ENCODE peak calls at places on chromosomes 5 and 9, in ten cellular contexts. One of them, this sample, is unnamed.

GRCh38 chr5:141223112-141223783 is at the start of gene PCDHB14:
- DNase-seq in pancreas: no peak
- DNase-seq in sigmoid colon: no peak
- DNase-seq in breast epithelium: no peak
- DNase-seq in thyroid gland: no peak
- DNase-seq in neuronal stem cell: peak; percentile 43
- DNase-seq in body of pancreas: no peak
- DNase-seq in heart right ventricle: no peak
- DNase-seq in left ventricle myocardium inferior: no peak
- DNase-seq in OCI-LY7: peak; percentile 34
- DNase-seq in this sample: peak; percentile 65

GRCh38 chr5:61702784-61703183 is 370.7 kb downstream of the ZSWIM6 start:
- DNase-seq in left ventricle myocardium inferior: no peak
- DNase-seq in breast epithelium: no peak
- DNase-seq in pancreas: no peak
- DNase-seq in sigmoid colon: no peak
- DNase-seq in heart right ventricle: no peak
- DNase-seq in thyroid gland: no peak
- DNase-seq in OCI-LY7: no peak
- DNase-seq in body of pancreas: no peak
- DNase-seq in neuronal stem cell: no peak
- DNase-seq in this sample: no peak

GRCh38 chr9:3708751-3709150 is 182.9 kb upstream of the RFX3 start:
- DNase-seq in body of pancreas: peak; percentile 13
- DNase-seq in pancreas: no peak
- DNase-seq in OCI-LY7: no peak
- DNase-seq in neuronal stem cell: no peak
- DNase-seq in left ventricle myocardium inferior: no peak
- DNase-seq in thyroid gland: peak; percentile 94
- DNase-seq in heart right ventricle: no peak
- DNase-seq in sigmoid colon: no peak
- DNase-seq in breast epithelium: no peak
- DNase-seq in this sample: peak; percentile 8

GRCh38 chr9:5122542-5122941 is 62.9 kb downstream of the INSL6 start:
- DNase-seq in heart right ventricle: no peak
- DNase-seq in left ventricle myocardium inferior: no peak
- DNase-seq in thyroid gland: no peak
- DNase-seq in neuronal stem cell: no peak
- DNase-seq in body of pancreas: no peak
- DNase-seq in OCI-LY7: no peak
- DNase-seq in pancreas: no peak
- DNase-seq in breast epithelium: no peak
- DNase-seq in sigmoid colon: no peak
- DNase-seq in this sample: no peak

GRCh38 chr5:136722086-136722485 is 356.7 kb upstream of the TRPC7 start:
- DNase-seq in sigmoid colon: no peak
- DNase-seq in breast epithelium: no peak
- DNase-seq in OCI-LY7: no peak
- DNase-seq in pancreas: no peak
- DNase-seq in neuronal stem cell: no peak
- DNase-seq in thyroid gland: no peak
- DNase-seq in body of pancreas: no peak
- DNase-seq in heart right ventricle: no peak
- DNase-seq in left ventricle myocardium inferior: no peak
- DNase-seq in this sample: no peak

GRCh38 chr9:127446720-127447415 is 4.3 kb downstream of the RPL12 start:
- DNase-seq in pancreas: no peak
- DNase-seq in heart right ventricle: no peak
- DNase-seq in breast epithelium: no peak
- DNase-seq in neuronal stem cell: no peak
- DNase-seq in body of pancreas: no peak
- DNase-seq in sigmoid colon: no peak
- DNase-seq in OCI-LY7: no peak
- DNase-seq in thyroid gland: no peak
- DNase-seq in left ventricle myocardium inferior: no peak
- DNase-seq in this sample: peak; percentile 34

GRCh38 chr9:107485451-107486043 is 4.0 kb downstream of the KLF4 start:
- DNase-seq in body of pancreas: no peak
- DNase-seq in left ventricle myocardium inferior: no peak
- DNase-seq in sigmoid colon: no peak
- DNase-seq in breast epithelium: no peak
- DNase-seq in thyroid gland: no peak
- DNase-seq in OCI-LY7: no peak
- DNase-seq in neuronal stem cell: no peak
- DNase-seq in pancreas: no peak
- DNase-seq in heart right ventricle: peak; percentile 23
- DNase-seq in this sample: no peak

GRCh38 chr9:24095246-24095645 is 269.2 kb upstream of the ELAVL2 start:
- DNase-seq in sigmoid colon: no peak
- DNase-seq in thyroid gland: no peak
- DNase-seq in left ventricle myocardium inferior: no peak
- DNase-seq in neuronal stem cell: no peak
- DNase-seq in breast epithelium: no peak
- DNase-seq in body of pancreas: no peak
- DNase-seq in heart right ventricle: no peak
- DNase-seq in pancreas: no peak
- DNase-seq in OCI-LY7: no peak
- DNase-seq in this sample: no peak

GRCh38 chr5:168941901-168942300 is 359.0 kb downstream of the SLIT3 start:
- DNase-seq in sigmoid colon: no peak
- DNase-seq in neuronal stem cell: no peak
- DNase-seq in pancreas: no peak
- DNase-seq in heart right ventricle: no peak
- DNase-seq in body of pancreas: no peak
- DNase-seq in left ventricle myocardium inferior: no peak
- DNase-seq in thyroid gland: no peak
- DNase-seq in OCI-LY7: peak; percentile 9
- DNase-seq in breast epithelium: no peak
- DNase-seq in this sample: peak; percentile 43

GRCh38 chr9:131530546-131530929 is 525 bp downstream of the UCK1 start:
- DNase-seq in neuronal stem cell: peak; percentile 18
- DNase-seq in body of pancreas: peak; percentile 51
- DNase-seq in OCI-LY7: peak; percentile 29
- DNase-seq in thyroid gland: peak; percentile 76
- DNase-seq in sigmoid colon: peak; percentile 76
- DNase-seq in heart right ventricle: no peak
- DNase-seq in left ventricle myocardium inferior: peak; percentile 32
- DNase-seq in pancreas: peak; percentile 27
- DNase-seq in breast epithelium: no peak
- DNase-seq in this sample: peak; percentile 77
- H3K27ac ChIP-seq in neuronal stem cell: no peak overlapping the region
- H3K27ac ChIP-seq in body of pancreas: peak overlapping the region; percentile 75
- H3K27ac ChIP-seq in OCI-LY7: no peak overlapping the region
- H3K27ac ChIP-seq in thyroid gland: peak overlapping the region; percentile 70
- H3K27ac ChIP-seq in sigmoid colon: peak overlapping the region; percentile 84
- H3K27ac ChIP-seq in heart right ventricle: peak overlapping the region; percentile 92
- H3K27ac ChIP-seq in left ventricle myocardium inferior: peak overlapping the region; percentile 92
- H3K27ac ChIP-seq in pancreas: peak overlapping the region; percentile 8
- H3K27ac ChIP-seq in breast epithelium: peak overlapping the region; percentile 63
- H3K27ac ChIP-seq in this sample: peak overlapping the region; percentile 66

DNA sequence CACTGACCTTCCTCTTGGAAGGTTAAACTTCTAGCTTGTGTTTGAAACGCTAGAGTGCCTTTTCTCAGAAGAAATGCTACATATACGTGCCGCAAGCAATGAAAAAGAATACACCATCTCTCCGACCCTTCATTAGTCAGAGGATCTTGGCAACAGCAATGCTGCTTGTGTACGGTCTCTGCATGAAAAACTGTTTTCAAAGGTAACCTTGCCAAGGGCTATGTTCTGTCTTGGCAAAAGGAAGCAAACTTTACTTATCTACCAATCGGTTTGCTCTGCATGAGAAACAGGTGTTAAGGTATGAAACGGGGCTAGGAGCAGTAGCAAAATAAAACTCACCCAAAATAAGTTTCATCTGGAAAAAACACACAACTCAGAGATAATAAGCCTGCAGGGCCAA is 297.8 kb downstream of the FBXL17 start:
- DNase-seq in sigmoid colon: no peak
- DNase-seq in heart right ventricle: no peak
- DNase-seq in body of pancreas: no peak
- DNase-seq in thyroid gland: no peak
- DNase-seq in pancreas: no peak
- DNase-seq in neuronal stem cell: no peak
- DNase-seq in OCI-LY7: no peak
- DNase-seq in left ventricle myocardium inferior: no peak
- DNase-seq in breast epithelium: no peak
- DNase-seq in this sample: no peak
- H3K4me1 ChIP-seq in sigmoid colon: no peaks in the 10 kb centered on the region
- H3K4me1 ChIP-seq in heart right ventricle: no peaks in the 10 kb centered on the region
- H3K4me1 ChIP-seq in body of pancreas: peaks cover 18% of the 10 kb centered on the region
- H3K4me1 ChIP-seq in thyroid gland: peaks cover 5% of the 10 kb centered on the region
- H3K4me1 ChIP-seq in pancreas: peaks cover 5% of the 10 kb centered on the region
- H3K4me1 ChIP-seq in neuronal stem cell: no peaks in the 10 kb centered on the region
- H3K4me1 ChIP-seq in OCI-LY7: no peaks in the 10 kb centered on the region
- H3K4me1 ChIP-seq in left ventricle myocardium inferior: no peaks in the 10 kb centered on the region
- H3K4me1 ChIP-seq in breast epithelium: no peaks in the 10 kb centered on the region
- H3K4me1 ChIP-seq in this sample: no peaks in the 10 kb centered on the region

GRCh38 chr9:16726023-16726422 is 144.4 kb downstream of the BNC2 start:
- DNase-seq in breast epithelium: no peak
- DNase-seq in sigmoid colon: no peak
- DNase-seq in body of pancreas: no peak
- DNase-seq in thyroid gland: peak; percentile 9
- DNase-seq in OCI-LY7: no peak
- DNase-seq in neuronal stem cell: no peak
- DNase-seq in left ventricle myocardium inferior: no peak
- DNase-seq in heart right ventricle: no peak
- DNase-seq in pancreas: no peak
- DNase-seq in this sample: peak; percentile 11
- H3K4me3 ChIP-seq in breast epithelium: peak overlapping the region; percentile 58
- H3K4me3 ChIP-seq in sigmoid colon: peak overlapping the region; percentile 63
- H3K4me3 ChIP-seq in body of pancreas: no peak overlapping the region
- H3K4me3 ChIP-seq in thyroid gland: no peak overlapping the region
- H3K4me3 ChIP-seq in OCI-LY7: no peak overlapping the region
- H3K4me3 ChIP-seq in neuronal stem cell: no peak overlapping the region
- H3K4me3 ChIP-seq in left ventricle myocardium inferior: peak overlapping the region; percentile 64
- H3K4me3 ChIP-seq in heart right ventricle: peak overlapping the region; percentile 67
- H3K4me3 ChIP-seq in pancreas: no peak overlapping the region
- H3K4me3 ChIP-seq in this sample: peak overlapping the region; percentile 66

DNA sequence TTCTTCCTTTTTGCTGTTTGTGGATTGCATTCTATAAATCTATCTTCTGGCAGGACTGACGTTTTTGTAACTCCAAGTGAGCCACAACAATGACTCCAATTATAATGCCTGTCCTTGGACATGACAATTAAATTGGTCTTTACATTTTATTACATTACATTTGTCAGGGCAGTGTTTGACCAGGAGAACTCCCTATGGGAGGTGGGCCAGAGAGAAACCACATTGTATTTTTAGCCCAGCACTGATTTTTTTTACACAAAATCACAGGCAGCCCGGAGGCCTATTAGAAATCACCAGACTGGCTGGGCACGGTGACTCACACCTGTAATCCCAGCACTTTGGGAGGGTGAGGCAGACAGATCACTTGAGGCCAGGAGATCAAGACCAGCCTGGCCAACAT is 99.1 kb upstream of the SMC5 start:
- DNase-seq in breast epithelium: no peak
- DNase-seq in thyroid gland: no peak
- DNase-seq in body of pancreas: no peak
- DNase-seq in left ventricle myocardium inferior: no peak
- DNase-seq in neuronal stem cell: no peak
- DNase-seq in OCI-LY7: no peak
- DNase-seq in sigmoid colon: no peak
- DNase-seq in pancreas: no peak
- DNase-seq in heart right ventricle: no peak
- DNase-seq in this sample: no peak
- H3K27ac ChIP-seq in breast epithelium: no peak overlapping the region
- H3K27ac ChIP-seq in thyroid gland: no peak overlapping the region
- H3K27ac ChIP-seq in body of pancreas: no peak overlapping the region
- H3K27ac ChIP-seq in left ventricle myocardium inferior: peak overlapping the region; percentile 65
- H3K27ac ChIP-seq in neuronal stem cell: no peak overlapping the region
- H3K27ac ChIP-seq in OCI-LY7: no peak overlapping the region
- H3K27ac ChIP-seq in sigmoid colon: peak overlapping the region; percentile 43
- H3K27ac ChIP-seq in pancreas: no peak overlapping the region
- H3K27ac ChIP-seq in heart right ventricle: no peak overlapping the region
- H3K27ac ChIP-seq in this sample: no peak overlapping the region

GRCh38 chr5:76457685-76458491 is 54.8 kb downstream of the IQGAP2 start:
- DNase-seq in neuronal stem cell: no peak
- DNase-seq in heart right ventricle: no peak
- DNase-seq in body of pancreas: no peak
- DNase-seq in pancreas: no peak
- DNase-seq in breast epithelium: no peak
- DNase-seq in OCI-LY7: no peak
- DNase-seq in thyroid gland: peak; percentile 6
- DNase-seq in sigmoid colon: no peak
- DNase-seq in left ventricle myocardium inferior: no peak
- DNase-seq in this sample: no peak
- H3K4me1 ChIP-seq in neuronal stem cell: peaks cover 5% of the 10 kb centered on the region
- H3K4me1 ChIP-seq in heart right ventricle: no peaks in the 10 kb centered on the region
- H3K4me1 ChIP-seq in body of pancreas: peaks cover 48% of the 10 kb centered on the region
- H3K4me1 ChIP-seq in pancreas: peaks cover 23% of the 10 kb centered on the region
- H3K4me1 ChIP-seq in breast epithelium: no peaks in the 10 kb centered on the region
- H3K4me1 ChIP-seq in OCI-LY7: no peaks in the 10 kb centered on the region
- H3K4me1 ChIP-seq in thyroid gland: peaks cover 4% of the 10 kb centered on the region
- H3K4me1 ChIP-seq in sigmoid colon: no peaks in the 10 kb centered on the region
- H3K4me1 ChIP-seq in left ventricle myocardium inferior: no peaks in the 10 kb centered on the region
- H3K4me1 ChIP-seq in this sample: no peaks in the 10 kb centered on the region

GRCh38 chr5:137939331-137939730 is 50.1 kb downstream of the PKD2L2 start:
- DNase-seq in neuronal stem cell: no peak
- DNase-seq in left ventricle myocardium inferior: no peak
- DNase-seq in OCI-LY7: no peak
- DNase-seq in breast epithelium: no peak
- DNase-seq in pancreas: no peak
- DNase-seq in sigmoid colon: no peak
- DNase-seq in thyroid gland: no peak
- DNase-seq in body of pancreas: no peak
- DNase-seq in heart right ventricle: no peak
- DNase-seq in this sample: no peak

GRCh38 chr5:137935190-137935589 is 45.9 kb downstream of the PKD2L2 start:
- DNase-seq in sigmoid colon: no peak
- DNase-seq in OCI-LY7: no peak
- DNase-seq in thyroid gland: no peak
- DNase-seq in pancreas: no peak
- DNase-seq in neuronal stem cell: no peak
- DNase-seq in body of pancreas: no peak
- DNase-seq in breast epithelium: no peak
- DNase-seq in left ventricle myocardium inferior: no peak
- DNase-seq in heart right ventricle: no peak
- DNase-seq in this sample: no peak

GRCh38 chr5:137935694-137936093 is 46.4 kb downstream of the PKD2L2 start:
- DNase-seq in sigmoid colon: no peak
- DNase-seq in pancreas: no peak
- DNase-seq in thyroid gland: no peak
- DNase-seq in breast epithelium: no peak
- DNase-seq in body of pancreas: no peak
- DNase-seq in left ventricle myocardium inferior: no peak
- DNase-seq in OCI-LY7: no peak
- DNase-seq in heart right ventricle: no peak
- DNase-seq in neuronal stem cell: no peak
- DNase-seq in this sample: no peak

GRCh38 chr5:137933491-137933911 is 44.2 kb downstream of the PKD2L2 start:
- DNase-seq in left ventricle myocardium inferior: no peak
- DNase-seq in pancreas: no peak
- DNase-seq in thyroid gland: no peak
- DNase-seq in heart right ventricle: no peak
- DNase-seq in sigmoid colon: no peak
- DNase-seq in breast epithelium: no peak
- DNase-seq in body of pancreas: no peak
- DNase-seq in OCI-LY7: no peak
- DNase-seq in neuronal stem cell: no peak
- DNase-seq in this sample: peak; percentile 27

GRCh38 chr5:137938358-137939138 is 49.3 kb downstream of the PKD2L2 start:
- DNase-seq in neuronal stem cell: no peak
- DNase-seq in thyroid gland: no peak
- DNase-seq in body of pancreas: no peak
- DNase-seq in sigmoid colon: no peak
- DNase-seq in heart right ventricle: no peak
- DNase-seq in left ventricle myocardium inferior: no peak
- DNase-seq in breast epithelium: no peak
- DNase-seq in pancreas: no peak
- DNase-seq in OCI-LY7: no peak
- DNase-seq in this sample: no peak
- H3K4me3 ChIP-seq in neuronal stem cell: no peak overlapping the region
- H3K4me3 ChIP-seq in thyroid gland: no peak overlapping the region
- H3K4me3 ChIP-seq in body of pancreas: no peak overlapping the region
- H3K4me3 ChIP-seq in sigmoid colon: no peak overlapping the region
- H3K4me3 ChIP-seq in heart right ventricle: no peak overlapping the region
- H3K4me3 ChIP-seq in left ventricle myocardium inferior: no peak overlapping the region
- H3K4me3 ChIP-seq in breast epithelium: no peak overlapping the region
- H3K4me3 ChIP-seq in pancreas: no peak overlapping the region
- H3K4me3 ChIP-seq in OCI-LY7: no peak overlapping the region
- H3K4me3 ChIP-seq in this sample: no peak overlapping the region